ENCODE peak calls at places on chromosomes 7 and 10, in six cellular contexts. A, R, F, L, K and Q are unnamed samples. For H3K4me1 and H3K27me3, the result is how much of the 10 kb centered on the place peaks cover.

GRCh38 chr10:110279062-110279986 is 25.4 kb downstream of the SMNDC1 start:
- DNase-seq in A (peak), R (peak), F (peak), L (no peak), K (peak), Q (peak)

GRCh38 chr7:47266131-47266706 is 315.7 kb downstream of the TNS3 start:
- DNase-seq in A (peak), R (peak), F (peak), L (peak), K (peak), Q (peak)

GRCh38 chr7:105723582-105723981 is 142.3 kb upstream of the EFCAB10 start:
- DNase-seq in A (no peak), R (no peak), F (no peak), L (no peak), K (no peak), Q (no peak)

GRCh38 chr7:17771901-17772408 is 168.3 kb downstream of the SNX13 start:
- DNase-seq in A (no peak), R (no peak), F (no peak), L (no peak), K (no peak), Q (no peak)

GRCh38 chr7:4683884-4684565 is 1.9 kb downstream of the FOXK1 start:
- DNase-seq in A (peak), R (peak), F (peak), L (no peak), K (peak), Q (peak)

GRCh38 chr7:87797798-87798403 is 78.3 kb downstream of the SLC25A40 start:
- DNase-seq in A (no peak), R (peak), F (peak), L (peak), K (no peak), Q (no peak)

GRCh38 chr7:6494365-6494764 is 46.6 kb upstream of the DAGLB start:
- DNase-seq in A (no peak), R (no peak), F (no peak), L (no peak), K (no peak), Q (no peak)

GRCh38 chr10:71242621-71243009 is 30.2 kb downstream of the UNC5B start:
- DNase-seq in A (no peak), R (no peak), F (no peak), L (no peak), K (no peak), Q (no peak)

GRCh38 chr10:2049560-2049959 is 312.2 kb upstream of the ADARB2 start:
- DNase-seq in A (no peak), R (no peak), F (peak), L (no peak), K (no peak), Q (no peak)

GRCh38 chr10:53904506-53905241 is 896.4 kb downstream of the PCDH15 start:
- DNase-seq in A (no peak), R (no peak), F (peak), L (no peak), K (no peak), Q (no peak)

GRCh38 chr10:35739998-35740397 is 97.9 kb upstream of the FZD8 start:
- DNase-seq in A (no peak), R (peak), F (peak), L (no peak), K (no peak), Q (no peak)

GRCh38 chr10:28619465-28619864 is 57.9 kb upstream of the BAMBI start:
- DNase-seq in A (no peak), R (no peak), F (no peak), L (no peak), K (no peak), Q (no peak)

GRCh38 chr10:75403144-75404022 is 1.8 kb upstream of the ZNF503 start:
- DNase-seq in A (peak), R (no peak), F (peak), L (no peak), K (peak), Q (peak)

GRCh38 chr7:108311446-108312168 is 144.6 kb downstream of the NRCAM start:
- DNase-seq in A (no peak), R (peak), F (peak), L (no peak), K (no peak), Q (no peak)

GRCh38 chr10:50396491-50397311 is 145.4 kb upstream of the ASAH2 start:
- DNase-seq in A (no peak), R (peak), F (no peak), L (no peak), K (no peak), Q (no peak)

GRCh38 chr10:125144693-125145623 is 15.4 kb downstream of the CTBP2 start:
- DNase-seq in A (peak), R (peak), F (peak), L (peak), K (no peak), Q (no peak)

GRCh38 chr7:11730725-11731124 is 101.3 kb downstream of the THSD7A start:
- DNase-seq in A (no peak), R (no peak), F (no peak), L (no peak), K (no peak), Q (no peak)

GRCh38 chr10:93752761-93753160 is 5.0 kb upstream of the LGI1 start:
- DNase-seq in A (no peak), R (peak), F (peak), L (no peak), K (no peak), Q (no peak)

GRCh38 chr10:47314416-47314970 is 7.8 kb upstream of the GDF2 start:
- DNase-seq in A (no peak), R (no peak), F (no peak), L (no peak), K (no peak), Q (no peak)

GRCh38 chr7:51267169-51267568 is 49.4 kb downstream of the COBL start:
- DNase-seq in A (no peak), R (no peak), F (no peak), L (no peak), K (no peak), Q (no peak)

GRCh38 chr10:45585131-45585530 is 87.4 kb downstream of the ZFAND4 start:
- DNase-seq in A (no peak), R (no peak), F (no peak), L (no peak), K (no peak), Q (no peak)

GRCh38 chr7:156659203-156659602 is 18.6 kb downstream of the RNF32 start:
- DNase-seq in A (no peak), R (peak), F (no peak), L (no peak), K (no peak), Q (no peak)

GRCh38 chr10:116113721-116114501 is 159.1 kb downstream of the GFRA1 start:
- DNase-seq in A (no peak), R (no peak), F (peak), L (no peak), K (no peak), Q (no peak)

GRCh38 chr7:114086491-114086905 is 167.7 kb upstream of the PPP1R3A start:
- DNase-seq in A (no peak), R (no peak), F (no peak), L (no peak), K (peak), Q (no peak)

GRCh38 chr10:80144302-80145131 is 12.0 kb downstream of the PLAC9 start:
- DNase-seq in A (no peak), R (no peak), F (no peak), L (peak), K (peak), Q (no peak)

GRCh38 chr7:151244871-151245346 is 3.6 kb downstream of the SMARCD3 start:
- DNase-seq in A (no peak), R (no peak), F (no peak), L (no peak), K (no peak), Q (no peak)

GRCh38 chr7:107469836-107470416 is at the start of gene GPR22:
- DNase-seq in A (no peak), R (no peak), F (no peak), L (no peak), K (no peak), Q (no peak)

GRCh38 chr7:69883399-69883821 is 285.1 kb downstream of the AUTS2 start:
- DNase-seq in A (no peak), R (no peak), F (no peak), L (no peak), K (no peak), Q (no peak)
- H3K4me1 ChIP-seq in A (under half), R (under half), F (under half), L (under half), K (under half), Q (under half)

GRCh38 chr10:101089520-101090299 is 27.9 kb downstream of the KAZALD1 start:
- DNase-seq in A (no peak), R (no peak), F (no peak), L (no peak), K (no peak), Q (no peak)

GRCh38 chr10:101087965-101088364 is 26.2 kb downstream of the KAZALD1 start:
- DNase-seq in A (no peak), R (no peak), F (no peak), L (no peak), K (no peak), Q (no peak)

GRCh38 chr10:101091546-101092290 is 29.9 kb downstream of the KAZALD1 start:
- DNase-seq in A (no peak), R (no peak), F (peak), L (no peak), K (no peak), Q (no peak)

GRCh38 chr10:101092742-101093386 is 31.1 kb downstream of the KAZALD1 start:
- DNase-seq in A (no peak), R (no peak), F (no peak), L (no peak), K (no peak), Q (no peak)

GRCh38 chr10:101090597-101090996 is 28.8 kb downstream of the KAZALD1 start:
- DNase-seq in A (no peak), R (no peak), F (no peak), L (no peak), K (no peak), Q (no peak)
- H3K27me3 ChIP-seq in A (under half), R (under half), F (under half), L (under half), K (half or more), Q (half or more)

DNA sequence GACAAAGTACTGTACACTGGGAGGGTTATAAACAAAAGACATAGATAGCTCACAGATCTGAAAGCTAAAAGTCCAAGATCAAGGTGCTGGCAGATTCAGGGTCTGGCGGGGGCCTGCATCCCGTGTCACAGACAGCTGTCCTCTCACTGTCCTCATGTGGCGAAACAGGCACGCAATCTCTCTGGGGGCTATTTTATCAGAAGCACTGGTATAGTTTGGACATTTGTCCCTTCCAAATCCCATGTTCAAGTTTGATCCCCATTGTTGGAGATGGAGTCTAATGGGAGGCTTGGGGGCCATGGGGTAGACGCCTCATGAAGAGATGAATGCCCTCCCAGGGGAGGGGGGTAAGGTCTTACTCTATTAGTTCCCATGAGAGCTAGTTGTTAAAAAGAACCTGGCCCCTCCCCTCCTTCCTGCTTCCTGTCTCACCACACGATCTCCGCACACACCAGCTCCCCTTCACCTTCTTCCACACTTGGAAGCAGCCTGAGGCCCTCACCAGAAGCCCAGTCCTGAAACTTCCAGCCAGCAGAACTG is 72.5 kb upstream of the UCN3 start:
- DNase-seq in A (peak), R (no peak), F (no peak), L (peak), K (no peak), Q (no peak)
- H3K4me1 ChIP-seq in A (under half), R (under half), F (under half), L (half or more), K (under half), Q (under half)

GRCh38 chr10:3438608-3439007 is 266.0 kb upstream of the PITRM1 start:
- DNase-seq in A (no peak), R (no peak), F (no peak), L (no peak), K (no peak), Q (no peak)
- H3K27me3 ChIP-seq in A (under half), R (under half), F (under half), L (under half), K (under half), Q (under half)

GRCh38 chr10:77894058-77894457 is 32.5 kb downstream of the DLG5 start:
- DNase-seq in A (no peak), R (no peak), F (no peak), L (no peak), K (no peak), Q (no peak)
- H3K4me1 ChIP-seq in A (under half), R (under half), F (under half), L (under half), K (under half), Q (under half)

GRCh38 chr10:96360766-96361165 is 2.0 kb upstream of the OPALIN start:
- DNase-seq in A (no peak), R (no peak), F (no peak), L (no peak), K (no peak), Q (no peak)
- H3K27me3 ChIP-seq in A (under half), R (under half), F (under half), L (under half), K (under half), Q (under half)

GRCh38 chr7:129615018-129615417 is 3.5 kb downstream of the NRF1 start:
- DNase-seq in A (no peak), R (peak), F (peak), L (no peak), K (no peak), Q (no peak)
- H3K4me1 ChIP-seq in A (half or more), R (under half), F (under half), L (half or more), K (half or more), Q (under half)

DNA sequence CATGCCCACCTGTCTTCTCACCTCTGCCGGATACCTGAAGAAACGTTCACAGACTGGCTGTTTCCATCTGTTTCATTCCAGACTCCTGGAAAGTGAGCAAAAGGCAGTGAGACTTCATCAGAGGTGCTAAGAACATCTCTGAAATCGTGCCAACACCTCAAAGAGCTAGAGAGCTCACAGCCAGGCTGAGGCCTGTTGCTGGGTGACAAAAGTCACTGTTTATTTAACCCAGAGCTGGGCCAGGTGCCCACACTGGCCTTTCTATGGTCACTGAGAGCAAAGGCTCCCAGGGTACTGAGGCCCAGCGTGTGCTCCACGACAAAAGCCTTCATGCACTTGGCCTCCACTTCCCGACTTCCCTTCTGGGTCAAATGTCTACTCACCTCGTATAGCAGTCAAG is 3.7 kb upstream of the NANOS1 start:
- DNase-seq in A (peak), R (no peak), F (no peak), L (no peak), K (no peak), Q (peak)
- H3K27me3 ChIP-seq in A (under half), R (under half), F (under half), L (under half), K (under half), Q (under half)